ENCODE peak calls at places on chromosome 4, in six cellular contexts. F is WTC11, N is cardiac muscle cell, J is bronchial epithelial cell, T is tibial artery, P is endothelial cell. X is an unnamed sample.

GRCh38 chr4:10157478-10158354 is 41.1 kb upstream of the WDR1 start:
- DNase-seq in F (peak), N (peak), J (peak), T (peak), P (peak), X (peak)

GRCh38 chr4:173347467-173347866 is 13.3 kb upstream of the HMGB2 start:
- DNase-seq in F (no peak), N (no peak), J (no peak), T (no peak), P (no peak), X (no peak)

GRCh38 chr4:121736735-121737351 is 28.1 kb downstream of the SMIM43 start:
- DNase-seq in F (no peak), N (peak), J (peak), T (peak), P (peak), X (no peak)

GRCh38 chr4:163295138-163295537 is 37.3 kb downstream of the NPY1R start:
- DNase-seq in F (no peak), N (no peak), J (no peak), T (no peak), P (no peak), X (no peak)

GRCh38 chr4:16530688-16531635 is 304.7 kb upstream of the TAPT1 start:
- DNase-seq in F (no peak), N (peak), J (no peak), T (no peak), P (no peak), X (no peak)

GRCh38 chr4:164956766-164957643 is 20.5 kb downstream of the TRIM61 start:
- DNase-seq in F (peak), N (peak), J (peak), T (peak), P (peak), X (peak)

GRCh38 chr4:67394771-67395310 is 150.5 kb downstream of the CENPC start:
- DNase-seq in F (no peak), N (no peak), J (no peak), T (no peak), P (no peak), X (no peak)

GRCh38 chr4:81135501-81135900 is 79.5 kb downstream of the PRKG2 start:
- DNase-seq in F (no peak), N (peak), J (peak), T (no peak), P (no peak), X (no peak)

GRCh38 chr4:169899295-169899694 is 126.9 kb downstream of the MFAP3L start:
- DNase-seq in F (no peak), N (no peak), J (peak), T (no peak), P (no peak), X (no peak)

GRCh38 chr4:113674251-113674650 is 87.3 kb downstream of the CAMK2D start:
- DNase-seq in F (no peak), N (no peak), J (no peak), T (no peak), P (no peak), X (no peak)

GRCh38 chr4:174154455-174154854 is 129.0 kb downstream of the FBXO8 start:
- DNase-seq in F (no peak), N (peak), J (peak), T (no peak), P (no peak), X (no peak)

GRCh38 chr4:109826719-109827118 is 1.1 kb upstream of the RRH start:
- DNase-seq in F (no peak), N (peak), J (peak), T (no peak), P (no peak), X (no peak)

GRCh38 chr4:24820541-24820940 is 25.2 kb downstream of the SOD3 start:
- DNase-seq in F (no peak), N (no peak), J (no peak), T (no peak), P (no peak), X (no peak)

GRCh38 chr4:84938316-84938715 is 28.2 kb downstream of the WDFY3 start:
- DNase-seq in F (no peak), N (peak), J (peak), T (peak), P (no peak), X (no peak)

GRCh38 chr4:8108991-8109390 is 49.6 kb downstream of the ABLIM2 start:
- DNase-seq in F (no peak), N (no peak), J (no peak), T (no peak), P (no peak), X (no peak)

GRCh38 chr4:172858731-172859230 is 309.8 kb upstream of the GALNT7 start:
- DNase-seq in F (no peak), N (no peak), J (no peak), T (no peak), P (no peak), X (no peak)

GRCh38 chr4:21652508-21653108 is 296.0 kb downstream of the KCNIP4 start:
- DNase-seq in F (no peak), N (no peak), J (no peak), T (no peak), P (no peak), X (no peak)

GRCh38 chr4:3239998-3240920 is 8.7 kb upstream of the MSANTD1 start:
- DNase-seq in F (no peak), N (no peak), J (no peak), T (no peak), P (no peak), X (no peak)

GRCh38 chr4:91373546-91373945 is 930.2 kb upstream of the GRID2 start:
- DNase-seq in F (no peak), N (no peak), J (no peak), T (no peak), P (no peak), X (no peak)

GRCh38 chr4:12894062-12894461 is 590.1 kb downstream of the RAB28 start:
- DNase-seq in F (no peak), N (no peak), J (no peak), T (no peak), P (no peak), X (no peak)

GRCh38 chr4:17785858-17786257 is 4.4 kb upstream of the FAM184B start:
- DNase-seq in F (no peak), N (no peak), J (no peak), T (no peak), P (no peak), X (no peak)
- TF ChIP-seq CTCF in F (no peak), N (no peak), J (no peak), T (no peak), P (no peak), X (no peak)

GRCh38 chr4:95637047-95637600 is 88.4 kb upstream of the UNC5C start:
- DNase-seq in F (peak), N (peak), J (peak), T (no peak), P (peak), X (no peak)

GRCh38 chr4:95636061-95636460 is 87.3 kb upstream of the UNC5C start:
- DNase-seq in F (no peak), N (no peak), J (no peak), T (no peak), P (no peak), X (no peak)

GRCh38 chr4:95641571-95641970 is 92.8 kb upstream of the UNC5C start:
- DNase-seq in F (no peak), N (no peak), J (no peak), T (no peak), P (no peak), X (no peak)

GRCh38 chr4:95640337-95640736 is 91.6 kb upstream of the UNC5C start:
- DNase-seq in F (no peak), N (no peak), J (no peak), T (no peak), P (no peak), X (no peak)

GRCh38 chr4:95638920-95639501 is 90.2 kb upstream of the UNC5C start:
- DNase-seq in F (no peak), N (peak), J (peak), T (no peak), P (no peak), X (no peak)
- TF ChIP-seq CTCF in F (no peak), N (no peak), J (no peak), T (no peak), P (no peak), X (no peak)

GRCh38 chr4:45550766-45551366 is 573.0 kb downstream of the GABRG1 start:
- DNase-seq in F (no peak), N (no peak), J (no peak), T (no peak), P (no peak), X (no peak)
- TF ChIP-seq CTCF in F (no peak), N (no peak), J (no peak), T (no peak), P (no peak), X (no peak)

DNA sequence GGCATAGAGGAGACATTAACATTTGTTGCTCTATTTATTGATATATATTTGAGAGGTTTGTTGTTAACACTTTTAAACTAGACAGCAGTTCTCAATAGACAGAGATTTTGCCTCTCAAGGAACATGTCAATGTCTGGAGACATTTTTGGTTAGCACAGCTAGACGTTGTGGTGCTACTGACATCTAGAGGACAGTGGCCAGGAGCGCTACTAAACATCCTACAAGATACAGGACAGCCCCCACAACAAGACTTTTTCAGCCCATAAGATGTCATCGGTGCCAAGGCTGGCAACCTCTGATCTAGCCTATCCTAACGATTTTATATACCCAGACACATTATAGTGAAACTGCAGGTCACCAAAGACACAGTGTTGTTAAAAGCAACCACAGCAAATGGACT is 18.4 kb upstream of the CTSO start:
- DNase-seq in F (peak), N (peak), J (peak), T (peak), P (no peak), X (no peak)
- TF ChIP-seq CTCF in F (no peak), N (peak), J (peak), T (no peak), P (no peak), X (no peak)

GRCh38 chr4:53186714-53187358 is 179.0 kb downstream of the SCFD2 start:
- DNase-seq in F (no peak), N (no peak), J (no peak), T (no peak), P (no peak), X (no peak)
- TF ChIP-seq CTCF in F (no peak), N (no peak), J (no peak), T (no peak), P (no peak), X (no peak)

GRCh38 chr4:185656467-185656890 is 121.2 kb upstream of the PDLIM3 start:
- DNase-seq in F (peak), N (peak), J (no peak), T (peak), P (no peak), X (peak)
- TF ChIP-seq CTCF in F (no peak), N (peak), J (peak), T (peak), P (no peak), X (no peak)

X was measured in dorsolateral prefrontal cortex.